ENCODE peak calls at places on chromosomes 4 and X, in six cellular contexts. M, S, P, X, U and H are unnamed samples.

GRCh38 chrX:8845060-8845459 is 43.9 kb upstream of the FAM9A start:
- DNase-seq in S (no peak), U (no peak), P (no peak), X (no peak), M (no peak), H (no peak)

GRCh38 chr4:54109226-54110018 is 9.5 kb downstream of the GSX2 start:
- DNase-seq in U (no peak), P (no peak), S (no peak), M (no peak), X (no peak), H (no peak)

GRCh38 chrX:120406638-120407037 is 44.7 kb downstream of the ATP1B4 start:
- DNase-seq in S (no peak), X (no peak), M (no peak), P (no peak), U (no peak), H (no peak)

GRCh38 chrX:39730671-39731389 is 366.9 kb downstream of the BCOR start:
- DNase-seq in X (peak; percentile 30), M (peak; percentile 45), S (peak; percentile 88), U (peak; percentile 65), P (peak; percentile 71), H (no peak)

GRCh38 chrX:150642421-150642820 is 50.8 kb upstream of the MTMR1 start:
- DNase-seq in M (no peak), S (no peak), P (no peak), X (no peak), U (no peak), H (no peak)

GRCh38 chrX:151973851-151974335 is 583 bp downstream of the GABRE start:
- DNase-seq in X (no peak), P (peak; percentile 39), S (no peak), U (peak; percentile 74), M (peak; percentile 18), H (no peak)

GRCh38 chr4:48340276-48340904 is 939 bp upstream of the SLAIN2 start:
- DNase-seq in X (no peak), P (no peak), U (no peak), S (no peak), M (no peak), H (no peak)

GRCh38 chrX:1351981-1352714 is 15.6 kb downstream of the IL3RA start:
- DNase-seq in P (no peak), U (no peak), S (peak; percentile 70), M (no peak), X (no peak), H (no peak)

GRCh38 chr4:71860643-71861042 is 76.8 kb upstream of the GC start:
- DNase-seq in M (no peak), P (no peak), X (no peak), S (no peak), U (no peak), H (no peak)

GRCh38 chr4:143337600-143338287 is 1.1 kb downstream of the GAB1 start:
- DNase-seq in S (peak; percentile 82), P (peak; percentile 49), M (peak; percentile 66), U (peak; percentile 74), X (peak; percentile 35), H (no peak)

GRCh38 chrX:71828086-71828485 is 64.9 kb downstream of the CXorf49B start:
- DNase-seq in S (no peak), P (no peak), U (no peak), X (no peak), M (no peak), H (no peak)

GRCh38 chr4:80471701-80472100 is 136.2 kb downstream of the CFAP299 start:
- DNase-seq in U (peak; percentile 69), M (no peak), X (no peak), P (no peak), S (no peak), H (no peak)

GRCh38 chrX:110420771-110421498 is 62.3 kb downstream of the RTL9 start:
- DNase-seq in S (no peak), U (no peak), P (no peak), X (no peak), M (no peak), H (no peak)

GRCh38 chrX:136711147-136711546 is 63.2 kb downstream of the CD40LG start:
- DNase-seq in P (peak; percentile 28), M (peak; percentile 50), S (no peak), X (peak; percentile 28), U (no peak), H (no peak)

GRCh38 chr4:114136067-114136466 is 156.6 kb upstream of the ARSJ start:
- DNase-seq in U (no peak), M (no peak), P (no peak), S (no peak), X (no peak), H (no peak)

GRCh38 chrX:71199252-71199651 is 23.8 kb upstream of the GJB1 start:
- DNase-seq in U (no peak), X (no peak), P (no peak), M (no peak), S (no peak), H (no peak)

GRCh38 chr4:87949961-87950360 is 25.6 kb upstream of the SPP1 start:
- DNase-seq in M (no peak), X (no peak), U (no peak), P (no peak), S (no peak), H (no peak)

GRCh38 chrX:138745215-138745614 is 33.7 kb upstream of the FGF13 start:
- DNase-seq in U (no peak), S (no peak), P (no peak), M (peak; percentile 38), X (no peak), H (no peak)

GRCh38 chrX:15206306-15206705 is 63.6 kb downstream of the ASB9 start:
- DNase-seq in X (no peak), M (no peak), P (no peak), S (no peak), U (no peak), H (no peak)

GRCh38 chr4:336099-336892 is 1.3 kb upstream of the ZNF141 start:
- DNase-seq in S (peak; percentile 80), U (peak; percentile 73), X (no peak), P (peak; percentile 24), M (peak; percentile 49), H (no peak)

GRCh38 chrX:134023851-134024281 is 38.5 kb upstream of the GPC3 start:
- DNase-seq in X (no peak), M (no peak), U (no peak), P (no peak), S (no peak), H (no peak)

GRCh38 chr4:36385951-36386561 is 104.6 kb downstream of the DTHD1 start:
- DNase-seq in U (no peak), P (no peak), X (no peak), M (no peak), S (no peak), H (no peak)

GRCh38 chrX:77949840-77950239 is 19.6 kb downstream of the PGAM4 start:
- DNase-seq in U (no peak), X (no peak), P (no peak), M (no peak), S (no peak), H (no peak)

GRCh38 chrX:9656277-9656676 is 109.4 kb downstream of the GPR143 start:
- DNase-seq in M (no peak), U (no peak), X (no peak), S (no peak), P (no peak), H (no peak)

GRCh38 chr4:120225527-120225926 is 158.9 kb upstream of the MAD2L1 start:
- DNase-seq in M (no peak), S (no peak), X (no peak), P (no peak), U (no peak), H (no peak)

GRCh38 chr4:13545394-13545808 is 1.1 kb upstream of the NKX3-2 start:
- DNase-seq in M (no peak), P (no peak), S (no peak), X (no peak), U (no peak), H (no peak)
- H3K4me3 ChIP-seq in M (peak overlapping the region; percentile 54), P (peak overlapping the region; percentile 56), S (no peak overlapping the region), X (peak overlapping the region; percentile 19), U (peak overlapping the region; percentile 55), H (peak overlapping the region; percentile 48)

GRCh38 chr4:168881754-168882153 is 128.3 kb downstream of the CBR4 start:
- DNase-seq in M (no peak), U (no peak), P (no peak), S (no peak), X (no peak), H (no peak)
- H3K4me1 ChIP-seq in M (peaks cover 12% of the 10 kb centered on the region), U (peaks cover 41% of the 10 kb centered on the region), P (peaks cover 70% of the 10 kb centered on the region), S (peaks cover 9% of the 10 kb centered on the region), X (peaks cover 62% of the 10 kb centered on the region), H (peaks cover 25% of the 10 kb centered on the region)

GRCh38 chr4:6200011-6200921 is at the start of gene JAKMIP1:
- DNase-seq in S (peak; percentile 83), P (peak; percentile 21), X (no peak), M (peak; percentile 93), U (peak; percentile 88), H (no peak)

GRCh38 chr4:6201580-6202091 is 1.3 kb upstream of the JAKMIP1 start:
- DNase-seq in S (no peak), X (no peak), U (no peak), M (no peak), P (peak; percentile 8), H (no peak)

GRCh38 chr4:6199344-6199921 is 916 bp downstream of the JAKMIP1 start:
- DNase-seq in P (peak; percentile 6), U (no peak), S (no peak), M (no peak), X (no peak), H (no peak)

GRCh38 chr4:6198768-6199343 is 1.5 kb downstream of the JAKMIP1 start:
- DNase-seq in S (no peak), M (peak; percentile 93), P (peak; percentile 10), X (no peak), U (no peak), H (no peak)

DNA sequence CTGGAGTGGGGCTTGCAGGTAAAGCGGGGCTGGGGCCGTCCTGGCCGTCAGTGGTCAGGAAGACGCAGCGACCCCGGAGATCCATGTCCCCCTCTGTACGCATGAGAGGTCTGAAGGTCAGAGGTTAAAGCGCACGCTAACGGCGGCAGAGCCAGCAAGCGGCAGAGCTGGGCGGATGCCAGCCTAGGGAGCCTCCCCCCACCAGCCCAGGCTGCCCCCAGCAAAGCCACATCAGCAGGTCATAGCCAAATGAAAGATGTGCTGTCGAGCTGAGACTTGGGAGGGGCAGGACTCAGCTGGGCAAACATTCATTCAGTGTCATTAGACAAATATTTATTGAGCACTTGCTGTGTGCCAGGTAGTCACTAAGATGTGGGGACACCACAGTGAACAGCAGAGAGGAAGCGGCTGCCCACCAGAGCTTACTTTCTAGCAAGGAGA is 593 bp upstream of the JAKMIP1 start:
- DNase-seq in U (no peak), M (no peak), X (no peak), P (peak; percentile 9), S (no peak), H (no peak)
- H3K4me3 ChIP-seq in U (peak overlapping the region; percentile 54), M (peak overlapping the region; percentile 53), X (peak overlapping the region; percentile 30), P (no peak overlapping the region), S (no peak overlapping the region), H (peak overlapping the region; percentile 34)

DNA sequence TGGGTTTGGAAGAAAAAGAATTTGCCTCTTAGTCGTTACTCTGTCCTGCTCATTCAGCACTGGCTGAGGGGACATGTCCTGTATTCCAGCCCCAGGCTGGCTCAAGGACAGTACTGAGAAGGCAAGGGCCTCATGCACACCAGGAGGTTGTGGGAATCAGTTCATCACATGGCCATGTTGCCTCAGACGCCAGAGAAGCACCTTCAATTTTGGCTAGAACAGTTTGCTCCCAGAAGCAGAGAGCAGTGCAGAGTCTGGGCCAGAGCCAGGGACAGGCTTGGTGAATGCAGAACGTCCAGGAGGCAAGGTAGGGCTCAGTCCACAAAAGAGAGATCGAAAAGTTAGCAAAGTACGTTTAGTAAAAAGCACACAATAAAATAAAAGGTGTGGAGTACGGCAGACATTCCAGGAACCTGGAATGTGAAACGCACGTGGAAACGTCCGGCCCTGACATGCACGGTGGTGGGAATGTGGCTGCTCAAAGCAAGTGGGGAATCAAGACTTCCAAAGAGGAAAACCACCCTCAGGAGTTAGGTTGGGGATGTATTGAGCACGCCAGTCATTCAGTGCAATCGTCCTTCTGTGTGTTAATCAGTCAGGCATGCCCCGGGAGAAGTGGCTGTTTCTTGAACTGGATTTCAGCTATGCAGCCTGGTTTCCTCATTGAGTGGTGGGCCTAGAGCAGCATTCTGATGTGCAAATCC is 1.2 kb upstream of the SLC2A9 start:
- DNase-seq in P (no peak), X (no peak), S (no peak), U (no peak), M (no peak), H (no peak)
- H3K4me1 ChIP-seq in P (peaks cover 36% of the 10 kb centered on the region), X (peaks cover 44% of the 10 kb centered on the region), S (no peaks in the 10 kb centered on the region), U (peaks cover 34% of the 10 kb centered on the region), M (peaks cover 14% of the 10 kb centered on the region), H (peaks cover 24% of the 10 kb centered on the region)